ENCODE peak calls at places on chromosomes 11 and 22, in nine cellular contexts. One of them, this sample, is unnamed. For H3K4me1 and H3K36me3, the result is how much of the 10 kb centered on the place peaks cover.

GRCh38 chr22:32482708-32483107 is 8.1 kb downstream of the FBXO7 start:
- DNase-seq in transverse colon: no peak
- DNase-seq in GM23338: no peak
- DNase-seq in psoas muscle: no peak
- DNase-seq in MM.1S: no peak
- DNase-seq in adrenal gland: no peak
- DNase-seq in body of pancreas: no peak
- DNase-seq in CD8-positive, alpha-beta memory T cell: no peak
- DNase-seq in IMR-90: peak
- DNase-seq in this sample: peak

GRCh38 chr11:44607987-44608386 is 42.5 kb downstream of the CD82 start:
- DNase-seq in transverse colon: no peak
- DNase-seq in GM23338: no peak
- DNase-seq in psoas muscle: no peak
- DNase-seq in MM.1S: no peak
- DNase-seq in adrenal gland: no peak
- DNase-seq in body of pancreas: no peak
- DNase-seq in CD8-positive, alpha-beta memory T cell: no peak
- DNase-seq in IMR-90: peak
- DNase-seq in this sample: no peak

GRCh38 chr22:21074092-21074715 is 28.5 kb downstream of the LRRC74B start:
- DNase-seq in transverse colon: no peak
- DNase-seq in GM23338: no peak
- DNase-seq in psoas muscle: peak
- DNase-seq in MM.1S: no peak
- DNase-seq in adrenal gland: peak
- DNase-seq in body of pancreas: no peak
- DNase-seq in CD8-positive, alpha-beta memory T cell: no peak
- DNase-seq in IMR-90: peak
- DNase-seq in this sample: no peak

GRCh38 chr11:2268911-2269600 is 1.3 kb downstream of the ASCL2 start:
- DNase-seq in transverse colon: peak
- DNase-seq in GM23338: peak
- DNase-seq in psoas muscle: no peak
- DNase-seq in MM.1S: no peak
- DNase-seq in adrenal gland: peak
- DNase-seq in body of pancreas: peak
- DNase-seq in CD8-positive, alpha-beta memory T cell: peak
- DNase-seq in IMR-90: no peak
- DNase-seq in this sample: peak

GRCh38 chr22:22798232-22798616 is 89.4 kb upstream of the IGLL5 start:
- DNase-seq in transverse colon: no peak
- DNase-seq in GM23338: no peak
- DNase-seq in psoas muscle: no peak
- DNase-seq in MM.1S: no peak
- DNase-seq in adrenal gland: no peak
- DNase-seq in body of pancreas: no peak
- DNase-seq in CD8-positive, alpha-beta memory T cell: no peak
- DNase-seq in IMR-90: no peak
- DNase-seq in this sample: no peak

GRCh38 chr22:49366437-49366836 is 461.2 kb downstream of the BRD1 start:
- DNase-seq in transverse colon: no peak
- DNase-seq in GM23338: no peak
- DNase-seq in psoas muscle: no peak
- DNase-seq in MM.1S: no peak
- DNase-seq in adrenal gland: no peak
- DNase-seq in body of pancreas: peak
- DNase-seq in CD8-positive, alpha-beta memory T cell: no peak
- DNase-seq in IMR-90: no peak
- DNase-seq in this sample: no peak

GRCh38 chr22:27129266-27129665 is 471.9 kb downstream of the MIAT start:
- DNase-seq in transverse colon: no peak
- DNase-seq in GM23338: no peak
- DNase-seq in psoas muscle: no peak
- DNase-seq in MM.1S: no peak
- DNase-seq in adrenal gland: no peak
- DNase-seq in body of pancreas: no peak
- DNase-seq in CD8-positive, alpha-beta memory T cell: no peak
- DNase-seq in IMR-90: peak
- DNase-seq in this sample: no peak

GRCh38 chr11:12298610-12299009 is 78.8 kb upstream of the PARVA start:
- DNase-seq in transverse colon: no peak
- DNase-seq in GM23338: no peak
- DNase-seq in psoas muscle: no peak
- DNase-seq in MM.1S: no peak
- DNase-seq in adrenal gland: no peak
- DNase-seq in body of pancreas: no peak
- DNase-seq in CD8-positive, alpha-beta memory T cell: no peak
- DNase-seq in IMR-90: no peak
- DNase-seq in this sample: no peak

GRCh38 chr11:10373340-10373739 is 68.5 kb downstream of the ADM start:
- DNase-seq in transverse colon: no peak
- DNase-seq in GM23338: no peak
- DNase-seq in psoas muscle: no peak
- DNase-seq in MM.1S: no peak
- DNase-seq in adrenal gland: peak
- DNase-seq in body of pancreas: no peak
- DNase-seq in CD8-positive, alpha-beta memory T cell: no peak
- DNase-seq in IMR-90: peak
- DNase-seq in this sample: no peak

GRCh38 chr11:74989269-74989655 is 529 bp downstream of the NEU3 start:
- DNase-seq in transverse colon: no peak
- DNase-seq in GM23338: peak
- DNase-seq in psoas muscle: no peak
- DNase-seq in MM.1S: peak
- DNase-seq in adrenal gland: no peak
- DNase-seq in body of pancreas: no peak
- DNase-seq in CD8-positive, alpha-beta memory T cell: peak
- DNase-seq in IMR-90: peak
- DNase-seq in this sample: peak

GRCh38 chr22:31691408-31691807 is 29.4 kb upstream of the PISD start:
- DNase-seq in transverse colon: no peak
- DNase-seq in GM23338: no peak
- DNase-seq in psoas muscle: no peak
- DNase-seq in MM.1S: no peak
- DNase-seq in adrenal gland: no peak
- DNase-seq in body of pancreas: no peak
- DNase-seq in CD8-positive, alpha-beta memory T cell: no peak
- DNase-seq in IMR-90: no peak
- DNase-seq in this sample: no peak

GRCh38 chr22:37716708-37717107 is 19.9 kb downstream of the TRIOBP start:
- DNase-seq in transverse colon: no peak
- DNase-seq in GM23338: no peak
- DNase-seq in psoas muscle: no peak
- DNase-seq in MM.1S: no peak
- DNase-seq in adrenal gland: no peak
- DNase-seq in body of pancreas: no peak
- DNase-seq in CD8-positive, alpha-beta memory T cell: no peak
- DNase-seq in IMR-90: peak
- DNase-seq in this sample: no peak

GRCh38 chr11:125201525-125202121 is 37.1 kb downstream of the PKNOX2 start:
- DNase-seq in transverse colon: no peak
- DNase-seq in GM23338: peak
- DNase-seq in psoas muscle: peak
- DNase-seq in MM.1S: no peak
- DNase-seq in adrenal gland: no peak
- DNase-seq in body of pancreas: peak
- DNase-seq in CD8-positive, alpha-beta memory T cell: no peak
- DNase-seq in IMR-90: peak
- DNase-seq in this sample: peak

GRCh38 chr11:35815556-35816315 is 128.1 kb upstream of the LDLRAD3 start:
- DNase-seq in transverse colon: no peak
- DNase-seq in GM23338: no peak
- DNase-seq in psoas muscle: no peak
- DNase-seq in MM.1S: no peak
- DNase-seq in adrenal gland: peak
- DNase-seq in body of pancreas: peak
- DNase-seq in CD8-positive, alpha-beta memory T cell: no peak
- DNase-seq in IMR-90: peak
- DNase-seq in this sample: no peak

GRCh38 chr11:35812850-35813249 is 131.0 kb upstream of the LDLRAD3 start:
- DNase-seq in transverse colon: no peak
- DNase-seq in GM23338: no peak
- DNase-seq in psoas muscle: no peak
- DNase-seq in MM.1S: no peak
- DNase-seq in adrenal gland: peak
- DNase-seq in body of pancreas: peak
- DNase-seq in CD8-positive, alpha-beta memory T cell: no peak
- DNase-seq in IMR-90: no peak
- DNase-seq in this sample: no peak

GRCh38 chr11:35814026-35814425 is 129.8 kb upstream of the LDLRAD3 start:
- DNase-seq in transverse colon: no peak
- DNase-seq in GM23338: no peak
- DNase-seq in psoas muscle: no peak
- DNase-seq in MM.1S: no peak
- DNase-seq in adrenal gland: no peak
- DNase-seq in body of pancreas: no peak
- DNase-seq in CD8-positive, alpha-beta memory T cell: no peak
- DNase-seq in IMR-90: no peak
- DNase-seq in this sample: no peak

GRCh38 chr11:35811783-35812182 is 132.1 kb upstream of the LDLRAD3 start:
- DNase-seq in transverse colon: no peak
- DNase-seq in GM23338: no peak
- DNase-seq in psoas muscle: no peak
- DNase-seq in MM.1S: no peak
- DNase-seq in adrenal gland: no peak
- DNase-seq in body of pancreas: peak
- DNase-seq in CD8-positive, alpha-beta memory T cell: no peak
- DNase-seq in IMR-90: no peak
- DNase-seq in this sample: no peak

DNA sequence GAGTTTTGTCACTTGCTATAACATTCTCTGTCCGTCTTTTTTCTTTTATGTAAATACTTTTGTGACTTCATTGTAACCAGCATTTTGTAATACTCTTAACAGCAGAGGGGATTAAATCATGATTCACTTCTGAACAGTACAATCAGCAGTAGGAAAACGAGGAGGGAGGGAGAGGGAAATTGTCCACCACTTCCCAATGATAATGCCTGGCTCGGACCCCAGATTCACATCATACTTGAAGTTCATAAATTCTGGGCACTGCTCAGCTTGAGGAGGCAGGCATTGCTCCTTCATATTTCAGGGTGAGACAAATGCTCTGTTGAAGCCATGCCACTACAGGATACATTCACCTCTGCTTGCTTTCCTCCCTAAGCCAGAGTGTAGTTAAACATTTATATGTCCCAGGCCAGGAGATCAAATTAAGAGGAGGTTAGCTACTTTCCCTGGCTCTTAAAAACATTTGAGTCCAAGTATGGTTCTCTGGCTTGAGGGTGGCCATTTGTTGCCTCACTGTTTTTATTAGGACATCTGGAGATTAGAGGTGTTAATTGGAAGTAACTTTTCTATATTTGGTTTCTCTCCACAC is 129.0 kb upstream of the LDLRAD3 start:
- DNase-seq in transverse colon: no peak
- DNase-seq in GM23338: no peak
- DNase-seq in psoas muscle: no peak
- DNase-seq in MM.1S: no peak
- DNase-seq in adrenal gland: no peak
- DNase-seq in body of pancreas: no peak
- DNase-seq in CD8-positive, alpha-beta memory T cell: no peak
- DNase-seq in IMR-90: peak
- DNase-seq in this sample: no peak
- H3K4me1 ChIP-seq in transverse colon: under half
- H3K4me1 ChIP-seq in GM23338: under half
- H3K4me1 ChIP-seq in psoas muscle: under half
- H3K4me1 ChIP-seq in MM.1S: under half
- H3K4me1 ChIP-seq in adrenal gland: under half
- H3K4me1 ChIP-seq in body of pancreas: under half
- H3K4me1 ChIP-seq in CD8-positive, alpha-beta memory T cell: under half
- H3K4me1 ChIP-seq in IMR-90: under half
- H3K4me1 ChIP-seq in this sample: under half

GRCh38 chr11:122803306-122803705 is 35.0 kb upstream of the CRTAM start:
- DNase-seq in transverse colon: no peak
- DNase-seq in GM23338: no peak
- DNase-seq in psoas muscle: no peak
- DNase-seq in MM.1S: no peak
- DNase-seq in adrenal gland: no peak
- DNase-seq in body of pancreas: no peak
- DNase-seq in CD8-positive, alpha-beta memory T cell: no peak
- DNase-seq in IMR-90: peak
- DNase-seq in this sample: no peak
- H3K36me3 ChIP-seq in transverse colon: under half
- H3K36me3 ChIP-seq in GM23338: under half
- H3K36me3 ChIP-seq in psoas muscle: under half
- H3K36me3 ChIP-seq in MM.1S: under half
- H3K36me3 ChIP-seq in adrenal gland: under half
- H3K36me3 ChIP-seq in body of pancreas: under half
- H3K36me3 ChIP-seq in CD8-positive, alpha-beta memory T cell: under half
- H3K36me3 ChIP-seq in IMR-90: under half
- H3K36me3 ChIP-seq in this sample: under half

GRCh38 chr11:68890490-68891231 is 13.0 kb downstream of the MRPL21 start:
- DNase-seq in transverse colon: peak
- DNase-seq in GM23338: no peak
- DNase-seq in psoas muscle: peak
- DNase-seq in MM.1S: no peak
- DNase-seq in adrenal gland: peak
- DNase-seq in body of pancreas: peak
- DNase-seq in CD8-positive, alpha-beta memory T cell: no peak
- DNase-seq in IMR-90: peak
- DNase-seq in this sample: no peak
- H3K27ac ChIP-seq in transverse colon: peak
- H3K27ac ChIP-seq in GM23338: peak
- H3K27ac ChIP-seq in psoas muscle: peak
- H3K27ac ChIP-seq in MM.1S: no peak
- H3K27ac ChIP-seq in adrenal gland: peak
- H3K27ac ChIP-seq in body of pancreas: peak
- H3K27ac ChIP-seq in CD8-positive, alpha-beta memory T cell: no peak
- H3K27ac ChIP-seq in IMR-90: no peak
- H3K27ac ChIP-seq in this sample: no peak

GRCh38 chr11:66722745-66723651 is 6.0 kb downstream of the SPTBN2 start:
- DNase-seq in transverse colon: no peak
- DNase-seq in GM23338: no peak
- DNase-seq in psoas muscle: no peak
- DNase-seq in MM.1S: no peak
- DNase-seq in adrenal gland: peak
- DNase-seq in body of pancreas: no peak
- DNase-seq in CD8-positive, alpha-beta memory T cell: no peak
- DNase-seq in IMR-90: no peak
- DNase-seq in this sample: no peak
- H3K4me1 ChIP-seq in transverse colon: under half
- H3K4me1 ChIP-seq in GM23338: under half
- H3K4me1 ChIP-seq in psoas muscle: under half
- H3K4me1 ChIP-seq in MM.1S: under half
- H3K4me1 ChIP-seq in adrenal gland: under half
- H3K4me1 ChIP-seq in body of pancreas: under half
- H3K4me1 ChIP-seq in CD8-positive, alpha-beta memory T cell: under half
- H3K4me1 ChIP-seq in IMR-90: under half
- H3K4me1 ChIP-seq in this sample: under half

This sample was measured in small intestine.